ENCODE peak calls at places on chromosome 14, in six cellular contexts. One of them, this sample, is unnamed.

GRCh38 chr14:101480747-101481530 is 80.4 kb upstream of the DIO3 start:
- DNase-seq in astrocyte: peak; percentile 91
- DNase-seq in colonic mucosa: peak; percentile 20
- DNase-seq in neuronal stem cell: no peak
- DNase-seq in GM23248: no peak
- DNase-seq in left ventricle myocardium inferior: no peak
- DNase-seq in this sample: peak; percentile 80

GRCh38 chr14:51807355-51807754 is 53.1 kb upstream of the GNG2 start:
- DNase-seq in GM23248: peak; percentile 51
- DNase-seq in neuronal stem cell: no peak
- DNase-seq in left ventricle myocardium inferior: no peak
- DNase-seq in colonic mucosa: no peak
- DNase-seq in astrocyte: peak; percentile 43
- DNase-seq in this sample: no peak

GRCh38 chr14:58637040-58637390 is 747 bp upstream of the DACT1 start:
- DNase-seq in astrocyte: peak; percentile 90
- DNase-seq in left ventricle myocardium inferior: peak; percentile 41
- DNase-seq in colonic mucosa: peak; percentile 56
- DNase-seq in GM23248: peak; percentile 90
- DNase-seq in neuronal stem cell: no peak
- DNase-seq in this sample: no peak

GRCh38 chr14:21072102-21072501 is 2.0 kb downstream of the ARHGEF40 start:
- DNase-seq in neuronal stem cell: no peak
- DNase-seq in GM23248: peak; percentile 93
- DNase-seq in left ventricle myocardium inferior: no peak
- DNase-seq in colonic mucosa: no peak
- DNase-seq in astrocyte: peak; percentile 68
- DNase-seq in this sample: no peak

GRCh38 chr14:77508249-77508648 is 9.6 kb upstream of the ISM2 start:
- DNase-seq in GM23248: peak; percentile 59
- DNase-seq in astrocyte: peak; percentile 75
- DNase-seq in left ventricle myocardium inferior: no peak
- DNase-seq in colonic mucosa: no peak
- DNase-seq in neuronal stem cell: no peak
- DNase-seq in this sample: no peak

GRCh38 chr14:103016071-103016470 is 41.3 kb downstream of the CDC42BPB start:
- DNase-seq in GM23248: no peak
- DNase-seq in colonic mucosa: no peak
- DNase-seq in left ventricle myocardium inferior: peak; percentile 26
- DNase-seq in neuronal stem cell: no peak
- DNase-seq in astrocyte: no peak
- DNase-seq in this sample: peak; percentile 65

GRCh38 chr14:51386983-51387730 is 147.1 kb downstream of the TMX1 start:
- DNase-seq in colonic mucosa: no peak
- DNase-seq in astrocyte: no peak
- DNase-seq in GM23248: peak; percentile 49
- DNase-seq in neuronal stem cell: no peak
- DNase-seq in left ventricle myocardium inferior: no peak
- DNase-seq in this sample: no peak

GRCh38 chr14:40760703-40761102 is 846.0 kb upstream of the LRFN5 start:
- DNase-seq in GM23248: no peak
- DNase-seq in left ventricle myocardium inferior: no peak
- DNase-seq in neuronal stem cell: no peak
- DNase-seq in colonic mucosa: no peak
- DNase-seq in astrocyte: no peak
- DNase-seq in this sample: no peak

GRCh38 chr14:99930420-99931274 is 134.6 kb upstream of the EVL start:
- DNase-seq in colonic mucosa: no peak
- DNase-seq in neuronal stem cell: no peak
- DNase-seq in GM23248: peak; percentile 39
- DNase-seq in astrocyte: peak; percentile 12
- DNase-seq in left ventricle myocardium inferior: no peak
- DNase-seq in this sample: no peak

GRCh38 chr14:94904636-94905035 is 134.7 kb upstream of the GSC start:
- DNase-seq in astrocyte: peak; percentile 58
- DNase-seq in neuronal stem cell: peak; percentile 18
- DNase-seq in left ventricle myocardium inferior: no peak
- DNase-seq in colonic mucosa: no peak
- DNase-seq in GM23248: peak; percentile 65
- DNase-seq in this sample: no peak

GRCh38 chr14:80658733-80659132 is 282.8 kb downstream of the CEP128 start:
- DNase-seq in colonic mucosa: no peak
- DNase-seq in GM23248: no peak
- DNase-seq in neuronal stem cell: no peak
- DNase-seq in astrocyte: no peak
- DNase-seq in left ventricle myocardium inferior: no peak
- DNase-seq in this sample: no peak

GRCh38 chr14:30195946-30196345 is 268.3 kb upstream of the PRKD1 start:
- DNase-seq in GM23248: peak; percentile 17
- DNase-seq in colonic mucosa: no peak
- DNase-seq in neuronal stem cell: no peak
- DNase-seq in left ventricle myocardium inferior: no peak
- DNase-seq in astrocyte: peak; percentile 90
- DNase-seq in this sample: no peak

GRCh38 chr14:99753225-99754140 is 39.7 kb upstream of the EML1 start:
- DNase-seq in left ventricle myocardium inferior: no peak
- DNase-seq in colonic mucosa: no peak
- DNase-seq in GM23248: peak; percentile 24
- DNase-seq in astrocyte: no peak
- DNase-seq in neuronal stem cell: no peak
- DNase-seq in this sample: peak; percentile 54

GRCh38 chr14:23633160-23633701 is 2.9 kb upstream of the DHRS2 start:
- DNase-seq in left ventricle myocardium inferior: no peak
- DNase-seq in GM23248: no peak
- DNase-seq in neuronal stem cell: no peak
- DNase-seq in colonic mucosa: no peak
- DNase-seq in astrocyte: no peak
- DNase-seq in this sample: no peak

GRCh38 chr14:23630687-23631086 is 5.5 kb upstream of the DHRS2 start:
- DNase-seq in left ventricle myocardium inferior: no peak
- DNase-seq in GM23248: no peak
- DNase-seq in astrocyte: no peak
- DNase-seq in colonic mucosa: no peak
- DNase-seq in neuronal stem cell: no peak
- DNase-seq in this sample: no peak

GRCh38 chr14:23632461-23633159 is 3.6 kb upstream of the DHRS2 start:
- DNase-seq in GM23248: no peak
- DNase-seq in astrocyte: no peak
- DNase-seq in colonic mucosa: no peak
- DNase-seq in neuronal stem cell: peak; percentile 6
- DNase-seq in left ventricle myocardium inferior: no peak
- DNase-seq in this sample: no peak

GRCh38 chr14:23631234-23631633 is 4.9 kb upstream of the DHRS2 start:
- DNase-seq in GM23248: no peak
- DNase-seq in neuronal stem cell: no peak
- DNase-seq in astrocyte: no peak
- DNase-seq in left ventricle myocardium inferior: no peak
- DNase-seq in colonic mucosa: no peak
- DNase-seq in this sample: no peak

GRCh38 chr14:23631702-23632460 is 4.3 kb upstream of the DHRS2 start:
- DNase-seq in left ventricle myocardium inferior: peak; percentile 60
- DNase-seq in GM23248: peak; percentile 79
- DNase-seq in colonic mucosa: peak; percentile 83
- DNase-seq in astrocyte: peak; percentile 23
- DNase-seq in neuronal stem cell: peak; percentile 84
- DNase-seq in this sample: no peak
- H3K27ac ChIP-seq in left ventricle myocardium inferior: no peak overlapping the region
- H3K27ac ChIP-seq in GM23248: no peak overlapping the region
- H3K27ac ChIP-seq in colonic mucosa: no peak overlapping the region
- H3K27ac ChIP-seq in astrocyte: no peak overlapping the region
- H3K27ac ChIP-seq in neuronal stem cell: no peak overlapping the region
- H3K27ac ChIP-seq in this sample: no peak overlapping the region

GRCh38 chr14:68684466-68685418 is 108.1 kb downstream of the ZFP36L1 start:
- DNase-seq in GM23248: peak; percentile 34
- DNase-seq in colonic mucosa: no peak
- DNase-seq in left ventricle myocardium inferior: no peak
- DNase-seq in astrocyte: no peak
- DNase-seq in neuronal stem cell: no peak
- DNase-seq in this sample: no peak
- H3K4me3 ChIP-seq in GM23248: no peak overlapping the region
- H3K4me3 ChIP-seq in colonic mucosa: no peak overlapping the region
- H3K4me3 ChIP-seq in left ventricle myocardium inferior: no peak overlapping the region
- H3K4me3 ChIP-seq in astrocyte: no peak overlapping the region
- H3K4me3 ChIP-seq in neuronal stem cell: no peak overlapping the region
- H3K4me3 ChIP-seq in this sample: no peak overlapping the region

GRCh38 chr14:105468621-105469241 is 5.9 kb upstream of the CRIP2 start:
- DNase-seq in neuronal stem cell: no peak
- DNase-seq in astrocyte: no peak
- DNase-seq in colonic mucosa: no peak
- DNase-seq in GM23248: no peak
- DNase-seq in left ventricle myocardium inferior: peak; percentile 72
- DNase-seq in this sample: no peak

GRCh38 chr14:105470812-105471771 is 3.5 kb upstream of the CRIP2 start:
- DNase-seq in left ventricle myocardium inferior: peak; percentile 77
- DNase-seq in GM23248: no peak
- DNase-seq in astrocyte: no peak
- DNase-seq in colonic mucosa: no peak
- DNase-seq in neuronal stem cell: no peak
- DNase-seq in this sample: no peak

GRCh38 chr14:105471823-105472495 is 2.7 kb upstream of the CRIP2 start:
- DNase-seq in colonic mucosa: no peak
- DNase-seq in neuronal stem cell: no peak
- DNase-seq in GM23248: no peak
- DNase-seq in left ventricle myocardium inferior: peak; percentile 63
- DNase-seq in astrocyte: no peak
- DNase-seq in this sample: no peak

GRCh38 chr14:105469456-105470162 is 5.0 kb upstream of the CRIP2 start:
- DNase-seq in astrocyte: no peak
- DNase-seq in colonic mucosa: no peak
- DNase-seq in GM23248: no peak
- DNase-seq in left ventricle myocardium inferior: peak; percentile 61
- DNase-seq in neuronal stem cell: no peak
- DNase-seq in this sample: no peak

DNA sequence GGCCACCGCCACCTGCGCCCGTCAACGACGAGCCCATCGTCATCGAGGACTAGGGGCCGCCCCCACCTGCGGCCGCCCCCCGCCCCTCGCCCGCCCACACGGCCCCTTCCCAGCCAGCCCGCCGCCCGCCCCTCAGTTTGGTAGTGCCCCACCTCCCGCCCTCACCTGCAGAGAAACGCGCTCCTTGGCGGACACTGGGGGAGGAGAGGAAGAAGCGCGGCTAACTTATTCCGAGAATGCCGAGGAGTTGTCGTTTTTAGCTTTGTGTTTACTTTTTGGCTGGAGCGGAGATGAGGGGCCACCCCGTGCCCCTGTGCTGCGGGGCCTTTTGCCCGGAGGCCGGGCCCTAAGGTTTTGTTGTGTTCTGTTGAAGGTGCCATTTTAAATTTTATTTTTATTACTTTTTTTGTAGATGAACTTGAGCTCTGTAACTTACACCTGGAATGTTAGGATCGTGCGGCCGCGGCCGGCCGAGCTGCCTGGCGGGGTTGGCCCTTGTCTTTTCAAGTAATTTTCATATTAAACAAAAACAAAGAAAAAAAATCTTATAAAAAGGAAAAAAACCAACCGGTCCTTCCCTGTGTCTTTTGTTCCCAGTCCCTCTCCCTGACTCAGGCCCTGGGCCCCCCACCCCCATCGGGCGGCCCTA is 4.3 kb upstream of the CRIP2 start:
- DNase-seq in neuronal stem cell: no peak
- DNase-seq in colonic mucosa: no peak
- DNase-seq in GM23248: no peak
- DNase-seq in left ventricle myocardium inferior: no peak
- DNase-seq in astrocyte: no peak
- DNase-seq in this sample: no peak
- H3K27ac ChIP-seq in neuronal stem cell: peak overlapping the region; percentile 30
- H3K27ac ChIP-seq in colonic mucosa: no peak overlapping the region
- H3K27ac ChIP-seq in GM23248: no peak overlapping the region
- H3K27ac ChIP-seq in left ventricle myocardium inferior: peak overlapping the region; percentile 100
- H3K27ac ChIP-seq in astrocyte: no peak overlapping the region
- H3K27ac ChIP-seq in this sample: no peak overlapping the region

DNA sequence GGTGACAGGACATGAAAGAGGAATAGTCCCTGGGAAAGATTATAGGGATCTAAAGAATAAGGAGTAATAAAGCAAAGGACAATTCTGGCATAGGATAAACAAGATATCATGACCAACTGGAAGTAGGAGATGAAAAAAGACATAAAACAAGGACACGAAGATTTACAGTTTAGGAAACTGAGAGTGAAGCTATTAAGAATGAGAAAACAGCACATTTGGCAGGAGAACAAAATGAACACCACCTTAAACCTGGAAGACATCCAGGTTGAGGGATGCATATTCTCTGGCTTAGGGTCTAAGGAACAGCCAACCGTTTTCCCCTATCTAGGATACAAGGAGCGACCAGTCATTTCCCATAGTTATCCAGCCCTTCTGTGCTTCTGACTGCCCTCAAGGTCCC is 1.9 kb downstream of the TRIP11 start:
- DNase-seq in astrocyte: no peak
- DNase-seq in left ventricle myocardium inferior: no peak
- DNase-seq in neuronal stem cell: no peak
- DNase-seq in colonic mucosa: no peak
- DNase-seq in GM23248: peak; percentile 25
- DNase-seq in this sample: no peak
- H3K4me3 ChIP-seq in astrocyte: peak overlapping the region; percentile 93
- H3K4me3 ChIP-seq in left ventricle myocardium inferior: peak overlapping the region; percentile 82
- H3K4me3 ChIP-seq in neuronal stem cell: no peak overlapping the region
- H3K4me3 ChIP-seq in colonic mucosa: no peak overlapping the region
- H3K4me3 ChIP-seq in GM23248: peak overlapping the region; percentile 93
- H3K4me3 ChIP-seq in this sample: peak overlapping the region; percentile 74

GRCh38 chr14:74408870-74409269 is 17.1 kb downstream of the SYNDIG1L start:
- DNase-seq in colonic mucosa: no peak
- DNase-seq in neuronal stem cell: no peak
- DNase-seq in GM23248: no peak
- DNase-seq in left ventricle myocardium inferior: no peak
- DNase-seq in astrocyte: no peak
- DNase-seq in this sample: no peak

GRCh38 chr14:74409441-74409840 is 16.6 kb downstream of the SYNDIG1L start:
- DNase-seq in astrocyte: no peak
- DNase-seq in left ventricle myocardium inferior: no peak
- DNase-seq in GM23248: no peak
- DNase-seq in colonic mucosa: no peak
- DNase-seq in neuronal stem cell: no peak
- DNase-seq in this sample: no peak

GRCh38 chr14:74407801-74408154 is 18.2 kb downstream of the SYNDIG1L start:
- DNase-seq in astrocyte: no peak
- DNase-seq in left ventricle myocardium inferior: no peak
- DNase-seq in GM23248: no peak
- DNase-seq in colonic mucosa: no peak
- DNase-seq in neuronal stem cell: no peak
- DNase-seq in this sample: no peak

GRCh38 chr14:74405663-74406062 is 20.3 kb downstream of the SYNDIG1L start:
- DNase-seq in colonic mucosa: no peak
- DNase-seq in left ventricle myocardium inferior: no peak
- DNase-seq in astrocyte: no peak
- DNase-seq in GM23248: no peak
- DNase-seq in neuronal stem cell: no peak
- DNase-seq in this sample: no peak

GRCh38 chr14:74407021-74407800 is 18.8 kb downstream of the SYNDIG1L start:
- DNase-seq in neuronal stem cell: no peak
- DNase-seq in GM23248: no peak
- DNase-seq in astrocyte: no peak
- DNase-seq in left ventricle myocardium inferior: no peak
- DNase-seq in colonic mucosa: no peak
- DNase-seq in this sample: no peak
- H3K27ac ChIP-seq in neuronal stem cell: no peak overlapping the region
- H3K27ac ChIP-seq in GM23248: no peak overlapping the region
- H3K27ac ChIP-seq in astrocyte: no peak overlapping the region
- H3K27ac ChIP-seq in left ventricle myocardium inferior: no peak overlapping the region
- H3K27ac ChIP-seq in colonic mucosa: no peak overlapping the region
- H3K27ac ChIP-seq in this sample: no peak overlapping the region